ENCODE peak calls at places on chromosome 2, in four cellular contexts. L, K, O and F are unnamed samples.

GRCh38 chr2:6951046-6951445 is 33.8 kb downstream of the RNF144A start:
- DNase-seq in K (no peak), L (no peak), O (no peak), F (no peak)

GRCh38 chr2:85753035-85753524 is 711 bp upstream of the ATOH8 start:
- DNase-seq in K (no peak), L (no peak), O (no peak), F (peak; percentile 41)

GRCh38 chr2:118312963-118313756 is 224.9 kb downstream of the INSIG2 start:
- DNase-seq in K (peak; percentile 85), L (no peak), O (no peak), F (peak; percentile 38)

GRCh38 chr2:45821558-45822271 is 170.2 kb downstream of the PRKCE start:
- DNase-seq in O (no peak), L (peak; percentile 59), K (no peak), F (no peak)

GRCh38 chr2:182503886-182504285 is 77.0 kb upstream of the PDE1A start:
- DNase-seq in O (no peak), K (no peak), L (no peak), F (no peak)

GRCh38 chr2:28250006-28250405 is 142.7 kb upstream of the FOSL2 start:
- DNase-seq in K (no peak), O (no peak), L (no peak), F (no peak)

GRCh38 chr2:8551622-8552074 is 130.2 kb upstream of the ID2 start:
- DNase-seq in K (peak; percentile 33), O (no peak), L (no peak), F (no peak)

GRCh38 chr2:29011650-29012060 is 30.6 kb downstream of the TOGARAM2 start:
- DNase-seq in L (no peak), K (peak; percentile 64), O (peak; percentile 67), F (no peak)

GRCh38 chr2:16204791-16205620 is 264.7 kb downstream of the MYCN start:
- DNase-seq in K (peak; percentile 62), L (no peak), O (no peak), F (no peak)

GRCh38 chr2:150286730-150287362 is 200.6 kb downstream of the RND3 start:
- DNase-seq in O (no peak), K (peak; percentile 55), L (no peak), F (no peak)

GRCh38 chr2:52572469-52572894 is 1195.1 kb upstream of the CHAC2 start:
- DNase-seq in K (no peak), L (no peak), O (no peak), F (no peak)

GRCh38 chr2:65220432-65221131 is 7.0 kb upstream of the ACTR2 start:
- DNase-seq in O (no peak), L (no peak), K (no peak), F (no peak)

GRCh38 chr2:125870264-125870663 is 785.7 kb upstream of the GYPC start:
- DNase-seq in O (no peak), L (no peak), K (no peak), F (no peak)

GRCh38 chr2:171083426-171083825 is 77.3 kb downstream of the TLK1 start:
- DNase-seq in K (no peak), O (no peak), L (no peak), F (no peak)

GRCh38 chr2:74009577-74009976 is 24.9 kb downstream of the TET3 start:
- DNase-seq in K (no peak), L (no peak), O (no peak), F (no peak)

GRCh38 chr2:36032046-36032445 is 323.5 kb upstream of the CRIM1 start:
- DNase-seq in K (no peak), L (no peak), O (no peak), F (no peak)

GRCh38 chr2:74553892-74554820 is at the start of the genes DOK1 and LOXL3:
- DNase-seq in K (peak; percentile 94), L (peak; percentile 87), O (peak; percentile 78), F (peak; percentile 89)

GRCh38 chr2:207483477-207483876 is 46.3 kb upstream of the CREB1 start:
- DNase-seq in O (no peak), K (no peak), L (no peak), F (no peak)

GRCh38 chr2:162890690-162891311 is 52.2 kb upstream of the KCNH7 start:
- DNase-seq in L (no peak), K (peak; percentile 57), O (no peak), F (peak; percentile 22)

GRCh38 chr2:71389379-71390072 is 57.9 kb downstream of the ZNF638 start:
- DNase-seq in O (no peak), L (no peak), K (no peak), F (no peak)

GRCh38 chr2:167192833-167193232 is 304.6 kb downstream of the XIRP2 start:
- DNase-seq in K (no peak), O (no peak), L (no peak), F (no peak)

GRCh38 chr2:120485096-120485495 is 139.2 kb downstream of the INHBB start:
- DNase-seq in K (no peak), L (no peak), O (no peak), F (peak; percentile 7)

GRCh38 chr2:105802587-105802986 is 57.9 kb downstream of the NCK2 start:
- DNase-seq in K (peak; percentile 25), L (no peak), O (no peak), F (no peak)

GRCh38 chr2:232432598-232433184 is 23.3 kb upstream of the ALPI start:
- DNase-seq in L (no peak), K (peak; percentile 93), O (no peak), F (peak; percentile 54)
- TF ChIP-seq CTCF in L (no peak), K (peak; percentile 79), O (no peak), F (peak; percentile 17)

GRCh38 chr2:218659258-218659987 is at the start of the genes BCS1L and ZNF142:
- DNase-seq in O (peak; percentile 82), K (peak; percentile 97), L (peak; percentile 94), F (peak; percentile 95)
- TF ChIP-seq CTCF in O (no peak), K (no peak), L (no peak), F (no peak)

GRCh38 chr2:179657068-179657467 is 204.3 kb downstream of the ZNF385B start:
- DNase-seq in O (no peak), L (no peak), K (no peak), F (no peak)

GRCh38 chr2:179661986-179662385 is 199.4 kb downstream of the ZNF385B start:
- DNase-seq in L (no peak), O (no peak), K (no peak), F (no peak)
- TF ChIP-seq CTCF in L (no peak), O (no peak), K (no peak), F (no peak)

GRCh38 chr2:165450141-165450540 is 19.4 kb upstream of the CSRNP3 start:
- DNase-seq in O (no peak), L (no peak), K (no peak), F (no peak)
- TF ChIP-seq CTCF in O (no peak), L (no peak), K (no peak), F (no peak)

GRCh38 chr2:82120120-82120519 is 1815.6 kb upstream of the LRRTM1 start:
- DNase-seq in K (no peak), L (no peak), O (no peak), F (no peak)

GRCh38 chr2:82128051-82128450 is 1823.5 kb upstream of the LRRTM1 start:
- DNase-seq in L (no peak), O (no peak), K (no peak), F (no peak)

GRCh38 chr2:82120648-82121047 is 1816.1 kb upstream of the LRRTM1 start:
- DNase-seq in K (no peak), O (no peak), L (no peak), F (no peak)

GRCh38 chr2:82124629-82125028 is 1820.1 kb upstream of the LRRTM1 start:
- DNase-seq in O (no peak), K (no peak), L (no peak), F (no peak)
- TF ChIP-seq CTCF in O (no peak), K (no peak), L (no peak), F (no peak)

GRCh38 chr2:34261701-34262100 is 662.6 kb upstream of the FAM98A start:
- DNase-seq in O (no peak), L (no peak), K (peak; percentile 56), F (peak; percentile 17)
- TF ChIP-seq CTCF in O (no peak), L (no peak), K (peak; percentile 48), F (no peak)